ENCODE peak calls at places on chromosomes 11 and 22, in ten cellular contexts. X is skeletal muscle cell, P is left ventricle myocardium superior, D is HCEC 1CT, J is ovary, L is RPMI7951, C is NCI-H1930, K is ecto neural progenitor cell, Z is M059J, M is RWPE1. W is an unnamed sample.

GRCh38 chr11:117840881-117841581 is 16.5 kb upstream of the FXYD2 start:
- DNase-seq in D (no peak), C (no peak), L (no peak), J (peak; percentile 13), K (no peak), X (no peak), M (no peak), Z (no peak), P (no peak), W (no peak)

GRCh38 chr22:25644122-25644521 is 79.6 kb downstream of the GRK3 start:
- DNase-seq in M (no peak), C (no peak), K (no peak), L (peak; percentile 17), P (peak; percentile 67), X (no peak), Z (peak; percentile 63), D (no peak), J (no peak), W (no peak)

GRCh38 chr11:102471474-102471873 is 18.9 kb upstream of the TMEM123 start:
- DNase-seq in P (no peak), J (no peak), D (no peak), K (no peak), Z (no peak), C (no peak), X (no peak), M (no peak), L (no peak), W (no peak)

GRCh38 chr22:32079110-32080089 is 36.3 kb downstream of the SLC5A1 start:
- DNase-seq in X (peak; percentile 12), C (no peak), K (no peak), Z (peak; percentile 79), D (peak; percentile 55), P (no peak), J (no peak), M (peak; percentile 81), L (peak; percentile 58), W (no peak)

GRCh38 chr11:130211144-130211543 is 51.6 kb downstream of the ST14 start:
- DNase-seq in J (no peak), C (no peak), Z (no peak), L (no peak), D (no peak), X (no peak), P (no peak), M (no peak), K (no peak), W (no peak)

GRCh38 chr11:93715797-93716396 is 25.4 kb downstream of the TAF1D start:
- DNase-seq in P (no peak), C (no peak), J (no peak), L (no peak), Z (no peak), X (no peak), K (no peak), M (no peak), D (no peak), W (no peak)

GRCh38 chr11:28529540-28530410 is 421.6 kb downstream of the METTL15 start:
- DNase-seq in Z (peak; percentile 72), D (peak; percentile 65), J (no peak), L (peak; percentile 66), C (peak; percentile 46), K (no peak), X (peak; percentile 24), M (peak; percentile 20), P (no peak), W (no peak)

GRCh38 chr11:44622190-44622650 is 56.8 kb downstream of the CD82 start:
- DNase-seq in C (no peak), X (no peak), M (no peak), J (no peak), Z (no peak), P (no peak), D (no peak), L (no peak), K (peak; percentile 39), W (no peak)

GRCh38 chr22:31952459-31952858 is 8.1 kb downstream of the YWHAH start:
- DNase-seq in P (no peak), J (no peak), Z (peak; percentile 84), M (peak; percentile 63), K (no peak), X (peak; percentile 64), D (peak; percentile 85), L (peak; percentile 51), C (no peak), W (no peak)

GRCh38 chr11:1844221-1845094 is 5.7 kb downstream of the TNNI2 start:
- DNase-seq in P (peak; percentile 81), D (no peak), X (no peak), K (no peak), C (no peak), J (no peak), L (peak; percentile 53), M (no peak), Z (no peak), W (no peak)

GRCh38 chr11:28621648-28622215 is 513.5 kb downstream of the METTL15 start:
- DNase-seq in L (peak; percentile 78), M (no peak), X (no peak), K (no peak), J (peak; percentile 24), C (no peak), P (no peak), Z (peak; percentile 84), D (peak; percentile 20), W (no peak)

GRCh38 chr11:1208361-1209261 is 14.3 kb upstream of the MUC5B start:
- DNase-seq in K (peak; percentile 31), M (no peak), X (no peak), D (no peak), L (no peak), P (peak; percentile 25), J (no peak), Z (no peak), C (no peak), W (no peak)

GRCh38 chr11:68441466-68442230 is 18.9 kb upstream of the PPP6R3 start:
- DNase-seq in M (no peak), D (no peak), C (peak; percentile 72), J (no peak), K (no peak), Z (peak; percentile 17), P (no peak), X (peak; percentile 73), L (peak; percentile 81), W (no peak)

GRCh38 chr11:111148953-111149352 is 96.6 kb upstream of the POU2AF2 start:
- DNase-seq in K (no peak), X (peak; percentile 4), D (peak; percentile 26), J (no peak), P (no peak), L (no peak), Z (peak; percentile 9), M (no peak), C (no peak), W (no peak)

GRCh38 chr11:75326439-75326810 is 25.0 kb downstream of the ARRB1 start:
- DNase-seq in L (peak; percentile 43), P (no peak), D (no peak), X (no peak), K (no peak), J (no peak), C (no peak), M (no peak), Z (no peak), W (no peak)

GRCh38 chr11:113408887-113409286 is 21.3 kb downstream of the ANKK1 start:
- DNase-seq in J (no peak), C (no peak), P (no peak), Z (no peak), L (no peak), K (no peak), X (no peak), D (no peak), M (no peak), W (no peak)

GRCh38 chr11:43955381-43956118 is 13.1 kb downstream of the C11orf96 start:
- DNase-seq in X (no peak), C (no peak), Z (peak; percentile 82), D (peak; percentile 82), P (no peak), M (no peak), K (no peak), J (no peak), L (peak; percentile 38), W (no peak)

GRCh38 chr11:57417056-57417455 is 9.9 kb downstream of the SLC43A3 start:
- DNase-seq in L (no peak), Z (no peak), C (no peak), D (no peak), J (no peak), P (no peak), X (no peak), K (no peak), M (no peak), W (no peak)

GRCh38 chr11:103842795-103843194 is 193.6 kb upstream of the DDI1 start:
- DNase-seq in D (peak; percentile 64), M (no peak), K (no peak), X (peak; percentile 43), Z (peak; percentile 27), P (no peak), J (no peak), C (no peak), L (peak; percentile 29), W (no peak)

GRCh38 chr22:38732251-38732815 is 23.5 kb downstream of the SUN2 start:
- DNase-seq in K (no peak), J (no peak), Z (no peak), C (no peak), P (no peak), M (no peak), L (no peak), D (no peak), X (no peak), W (no peak)

GRCh38 chr11:60118333-60118732 is 29.9 kb downstream of the MS4A2 start:
- DNase-seq in X (no peak), K (no peak), D (no peak), P (no peak), M (no peak), Z (no peak), C (no peak), J (no peak), L (no peak), W (no peak)

GRCh38 chr22:47605886-47606285 is 843.4 kb downstream of the TBC1D22A start:
- DNase-seq in M (no peak), L (no peak), K (no peak), D (no peak), J (no peak), X (no peak), C (no peak), P (no peak), Z (no peak), W (no peak)

GRCh38 chr11:65487467-65488272 is 11.2 kb upstream of the MALAT1 start:
- DNase-seq in K (peak; percentile 99), C (peak; percentile 95), J (peak; percentile 99), Z (peak; percentile 100), L (peak; percentile 100), D (peak; percentile 100), X (peak; percentile 100), P (peak; percentile 97), M (peak; percentile 99), W (peak; percentile 98)

GRCh38 chr11:627273-627585 is 248 bp upstream of the SCT start:
- DNase-seq in Z (no peak), M (no peak), X (no peak), L (no peak), D (no peak), J (no peak), C (no peak), K (peak; percentile 41), P (no peak), W (no peak)

GRCh38 chr11:43578346-43579170 is 102.0 kb upstream of the HSD17B12 start:
- DNase-seq in X (no peak), M (peak; percentile 47), C (no peak), L (peak; percentile 29), D (peak; percentile 77), K (no peak), P (no peak), J (no peak), Z (peak; percentile 71), W (no peak)

GRCh38 chr11:3856856-3857553 is 1.5 kb downstream of the STIM1 start:
- DNase-seq in M (no peak), X (no peak), K (no peak), P (no peak), L (no peak), J (no peak), C (no peak), Z (no peak), D (no peak), W (no peak)

GRCh38 chr11:75602916-75603315 is 40.9 kb downstream of the SERPINH1 start:
- DNase-seq in D (no peak), X (no peak), K (no peak), P (no peak), J (no peak), M (no peak), C (no peak), Z (peak; percentile 60), L (peak; percentile 41), W (no peak)

GRCh38 chr11:763549-764321 is 13.6 kb downstream of the GATD1 start:
- DNase-seq in D (no peak), P (no peak), K (no peak), M (no peak), Z (no peak), C (no peak), L (no peak), X (no peak), J (no peak), W (no peak)

W was measured in hypothalamus.